ENCODE peak calls at places on chromosomes 7 and 10, in five cellular contexts. F is A549, L is mammary epithelial cell, K is BE2C, M is tibial artery. T is an unnamed sample.

GRCh38 chr7:3005257-3005656 is 38.4 kb downstream of the CARD11 start:
- DNase-seq in L (no peak), F (no peak), K (no peak), M (no peak), T (no peak)

GRCh38 chr7:143227806-143228205 is 6.0 kb downstream of the TAS2R40 start:
- DNase-seq in M (no peak), K (no peak), F (no peak), L (no peak), T (no peak)

GRCh38 chr10:107826166-107826565 is 661.7 kb upstream of the SORCS1 start:
- DNase-seq in M (no peak), L (no peak), F (no peak), K (no peak), T (no peak)

GRCh38 chr10:97888641-97889262 is 39.1 kb downstream of the GOLGA7B start:
- DNase-seq in L (peak; percentile 82), M (no peak), K (peak; percentile 31), F (peak; percentile 74), T (no peak)

GRCh38 chr7:156832195-156832877 is 60.6 kb downstream of the LMBR1 start:
- DNase-seq in M (no peak), K (no peak), F (no peak), L (no peak), T (no peak)

GRCh38 chr7:140924019-140924820 is 509 bp downstream of the BRAF start:
- DNase-seq in K (peak; percentile 86), M (peak; percentile 68), L (peak; percentile 60), F (peak; percentile 77), T (peak; percentile 37)

GRCh38 chr7:142557971-142558582 is 191.2 kb upstream of the PRSS1 start:
- DNase-seq in L (peak; percentile 28), M (no peak), K (peak; percentile 46), F (peak; percentile 72), T (peak; percentile 77)

GRCh38 chr10:133169173-133169947 is 9.3 kb downstream of the KNDC1 start:
- DNase-seq in M (no peak), L (no peak), F (no peak), K (no peak), T (no peak)

GRCh38 chr7:41993173-41993867 is 243.7 kb downstream of the GLI3 start:
- DNase-seq in L (no peak), F (no peak), K (no peak), M (no peak), T (no peak)

GRCh38 chr10:25294032-25294926 is 119.5 kb downstream of the GPR158 start:
- DNase-seq in K (no peak), F (peak; percentile 53), L (peak; percentile 60), M (no peak), T (no peak)

GRCh38 chr10:80137031-80137712 is 4.6 kb downstream of the PLAC9 start:
- DNase-seq in L (no peak), F (no peak), M (peak; percentile 71), K (no peak), T (peak; percentile 73)

GRCh38 chr10:80132299-80133139 is at the start of gene PLAC9:
- DNase-seq in F (no peak), L (no peak), M (no peak), K (no peak), T (no peak)

GRCh38 chr10:80131499-80131901 is 1.0 kb upstream of the PLAC9 start:
- DNase-seq in F (no peak), M (no peak), K (no peak), L (no peak), T (no peak)

GRCh38 chr10:80136134-80136571 is 3.6 kb downstream of the PLAC9 start:
- DNase-seq in L (no peak), F (no peak), M (peak; percentile 94), K (no peak), T (peak; percentile 41)

DNA sequence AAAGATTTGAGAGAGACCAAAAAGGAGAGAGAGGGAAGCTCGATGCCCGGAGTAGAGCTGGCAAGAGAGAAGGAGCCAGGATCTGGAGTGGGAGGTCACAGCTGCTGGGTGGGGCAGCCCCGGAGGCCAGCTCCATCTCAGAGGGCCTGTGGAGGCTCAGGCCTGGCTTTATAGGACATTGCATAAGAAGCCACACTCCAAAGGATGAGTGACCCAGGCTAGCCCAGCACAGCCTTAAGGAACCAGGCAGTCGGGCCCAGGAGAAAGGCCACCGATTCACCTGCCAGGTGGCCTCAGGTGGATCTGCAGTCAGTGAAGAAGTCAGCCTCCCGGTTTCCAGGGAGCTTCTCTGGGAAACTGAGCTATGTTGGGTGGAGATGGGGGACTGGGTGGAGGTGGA is 691 bp downstream of the PLAC9 start:
- DNase-seq in K (no peak), M (peak; percentile 74), F (no peak), L (no peak), T (no peak)
- H3K4me3 ChIP-seq in K (no peak overlapping the region), M (peak overlapping the region; percentile 69), F (peak overlapping the region; percentile 50), L (no peak overlapping the region), T (peak overlapping the region; percentile 53)

GRCh38 chr10:3764626-3765375 is 20.2 kb downstream of the KLF6 start:
- DNase-seq in F (no peak), M (no peak), L (no peak), K (no peak), T (no peak)
- TF ChIP-seq CTCF in F (no peak), M (no peak), L (no peak), K (no peak), T (no peak)

DNA sequence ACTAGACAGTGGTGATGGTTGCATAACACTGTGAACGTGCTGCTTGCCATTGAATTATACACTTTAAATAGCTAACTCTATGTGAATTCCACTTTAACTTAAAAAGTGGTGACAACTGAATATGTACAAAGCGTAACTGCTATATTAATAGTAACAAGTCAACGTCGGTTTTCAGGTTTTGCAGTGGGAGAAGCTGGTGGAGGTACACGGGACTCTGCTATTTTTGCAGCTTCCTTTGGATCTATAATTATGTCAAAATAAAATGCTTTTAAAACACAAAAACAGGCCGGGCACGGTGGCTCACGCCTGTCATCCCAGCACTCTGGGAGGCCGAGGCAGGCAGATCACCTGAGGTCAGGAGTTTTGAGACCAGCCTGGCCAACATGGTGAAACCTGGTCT is 21.0 kb downstream of the AP5Z1 start:
- DNase-seq in L (no peak), F (no peak), K (no peak), M (no peak), T (no peak)
- H3K4me3 ChIP-seq in L (no peak overlapping the region), F (no peak overlapping the region), K (no peak overlapping the region), M (no peak overlapping the region), T (no peak overlapping the region)

DNA sequence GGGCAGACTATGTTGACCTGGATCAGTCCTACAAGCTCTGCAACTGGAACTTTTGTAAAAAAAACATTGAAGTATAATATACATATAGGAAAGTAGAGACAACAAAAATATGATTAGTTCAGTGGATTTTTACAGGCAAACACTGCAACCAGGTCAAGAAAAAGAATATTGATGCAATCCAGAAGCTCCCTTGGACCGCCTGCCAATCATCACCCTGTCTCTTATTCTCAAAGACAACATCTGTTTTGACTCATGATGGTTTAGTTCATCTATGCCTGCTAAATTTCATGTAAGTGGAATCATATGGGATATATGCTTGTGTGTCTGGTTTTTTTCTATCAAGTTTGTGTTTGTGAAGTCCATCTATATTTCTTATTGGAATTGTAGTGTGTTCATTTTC is 7.7 kb upstream of the HYCC1 start:
- DNase-seq in K (no peak), L (no peak), M (no peak), F (no peak), T (no peak)
- TF ChIP-seq CTCF in K (no peak), L (no peak), M (no peak), F (no peak), T (no peak)

GRCh38 chr10:118569882-118570252 is 25.6 kb downstream of the PRLHR start:
- DNase-seq in L (no peak), K (no peak), M (no peak), F (no peak), T (no peak)

GRCh38 chr10:118573512-118573911 is 21.9 kb downstream of the PRLHR start:
- DNase-seq in L (no peak), M (no peak), F (no peak), K (no peak), T (no peak)

GRCh38 chr10:118572286-118573041 is 23.0 kb downstream of the PRLHR start:
- DNase-seq in F (no peak), K (no peak), L (no peak), M (no peak), T (no peak)

GRCh38 chr10:118569241-118569881 is 26.1 kb downstream of the PRLHR start:
- DNase-seq in L (no peak), F (no peak), M (no peak), K (no peak), T (no peak)

GRCh38 chr10:118571123-118571522 is 24.3 kb downstream of the PRLHR start:
- DNase-seq in L (no peak), F (no peak), M (peak; percentile 54), K (no peak), T (no peak)
- H3K4me3 ChIP-seq in L (no peak overlapping the region), F (no peak overlapping the region), M (no peak overlapping the region), K (no peak overlapping the region), T (no peak overlapping the region)

GRCh38 chr10:717458-717857 is 28.0 kb upstream of the DIP2C start:
- DNase-seq in L (no peak), M (no peak), K (no peak), F (no peak), T (no peak)
- TF ChIP-seq CTCF in L (no peak), M (no peak), K (no peak), F (no peak), T (no peak)

GRCh38 chr10:61994404-61995031 is 93.0 kb downstream of the ARID5B start:
- DNase-seq in K (no peak), M (no peak), L (no peak), F (no peak), T (no peak)

GRCh38 chr10:61993676-61994401 is 92.3 kb downstream of the ARID5B start:
- DNase-seq in L (no peak), F (no peak), M (no peak), K (no peak), T (no peak)

GRCh38 chr10:61992683-61993629 is 91.5 kb downstream of the ARID5B start:
- DNase-seq in M (peak; percentile 86), K (peak; percentile 15), F (peak; percentile 50), L (peak; percentile 90), T (no peak)

GRCh38 chr10:61992059-61992460 is 90.6 kb downstream of the ARID5B start:
- DNase-seq in F (no peak), K (no peak), L (no peak), M (no peak), T (no peak)

DNA sequence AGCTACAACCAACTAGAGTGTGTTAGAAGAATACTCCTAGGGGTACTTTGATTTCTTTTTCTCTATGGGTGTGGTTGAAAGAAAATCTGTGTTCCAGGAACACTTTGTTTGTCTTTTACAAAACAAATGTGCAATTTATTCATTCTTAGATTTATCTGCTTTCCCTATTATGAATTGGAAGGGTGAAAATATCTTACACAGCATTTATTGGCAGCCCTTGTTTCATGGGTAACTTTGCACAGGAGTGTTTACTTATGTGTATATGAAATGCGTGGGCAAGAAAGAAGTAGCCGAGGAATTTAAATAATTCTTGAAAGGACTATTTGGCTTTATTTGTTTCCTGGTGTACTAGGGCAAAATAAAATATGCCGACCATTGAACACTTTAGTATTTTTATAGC is 93.6 kb downstream of the ARID5B start:
- DNase-seq in L (no peak), F (no peak), K (no peak), M (no peak), T (no peak)
- H3K4me3 ChIP-seq in L (no peak overlapping the region), F (no peak overlapping the region), K (no peak overlapping the region), M (no peak overlapping the region), T (no peak overlapping the region)

T was measured in HFF-Myc.